ENCODE peak calls at places on chromosomes 13 and 19, in four cellular contexts. O is tibial artery, W is psoas muscle, G is left lung. R is an unnamed sample.

GRCh38 chr19:5926641-5927438 is 12.8 kb downstream of the CAPS start:
- DNase-seq in W (peak; percentile 51), G (no peak), O (peak; percentile 76), R (no peak)

GRCh38 chr19:33273881-33274662 is 28.3 kb downstream of the CEBPA start:
- DNase-seq in G (peak; percentile 81), W (peak; percentile 58), O (peak; percentile 55), R (no peak)

GRCh38 chr19:32416749-32417469 is 11.3 kb downstream of the DPY19L3 start:
- DNase-seq in O (no peak), W (no peak), G (no peak), R (no peak)

GRCh38 chr13:99978781-99979452 is 2.7 kb upstream of the ZIC2 start:
- DNase-seq in G (peak; percentile 59), W (no peak), O (no peak), R (no peak)

GRCh38 chr19:11268783-11269267 is 6.5 kb upstream of the DOCK6 start:
- DNase-seq in G (no peak), W (peak; percentile 61), O (peak; percentile 57), R (no peak)

GRCh38 chr13:98474292-98474691 is 102.6 kb downstream of the STK24 start:
- DNase-seq in O (no peak), W (no peak), G (no peak), R (no peak)

GRCh38 chr13:47621931-47622330 is 379.1 kb downstream of the SUCLA2 start:
- DNase-seq in G (no peak), W (no peak), O (no peak), R (no peak)

GRCh38 chr19:15563325-15563794 is 51.7 kb upstream of the CYP4F8 start:
- DNase-seq in O (no peak), G (no peak), W (no peak), R (no peak)

GRCh38 chr13:109131698-109132257 is 502.4 kb downstream of the MYO16 start:
- DNase-seq in W (no peak), O (no peak), G (no peak), R (no peak)

GRCh38 chr19:34306213-34306661 is 51.9 kb downstream of the GARRE1 start:
- DNase-seq in O (no peak), W (no peak), G (no peak), R (no peak)

GRCh38 chr13:61901946-61902541 is 486.4 kb upstream of the PCDH20 start:
- DNase-seq in W (no peak), O (no peak), G (no peak), R (no peak)

GRCh38 chr13:93227280-93227905 is 786 bp downstream of the GPC6 start:
- DNase-seq in W (peak; percentile 34), O (no peak), G (peak; percentile 73), R (no peak)

GRCh38 chr19:2809387-2810140 is 10.1 kb upstream of the ZNF554 start:
- DNase-seq in G (peak; percentile 65), W (no peak), O (no peak), R (peak; percentile 58)

GRCh38 chr19:33469171-33470039 is 52.2 kb downstream of the PEPD start:
- DNase-seq in O (no peak), W (no peak), G (peak; percentile 33), R (no peak)

GRCh38 chr13:110507678-110508381 is 53.7 kb downstream of the RAB20 start:
- DNase-seq in G (no peak), W (no peak), O (no peak), R (no peak)

GRCh38 chr13:106314417-106314816 is 221.0 kb downstream of the EFNB2 start:
- DNase-seq in O (no peak), W (no peak), G (no peak), R (no peak)
- TF ChIP-seq CTCF in O (no peak), W (no peak), G (no peak), R (no peak)

GRCh38 chr13:113762538-113762937 is 3.5 kb downstream of the TMEM255B start:
- DNase-seq in O (no peak), W (no peak), G (no peak), R (no peak)

GRCh38 chr13:113763961-113764792 is 5.2 kb downstream of the TMEM255B start:
- DNase-seq in W (no peak), G (no peak), O (no peak), R (no peak)

GRCh38 chr13:113762075-113762474 is 3.0 kb downstream of the TMEM255B start:
- DNase-seq in O (no peak), W (no peak), G (no peak), R (no peak)

GRCh38 chr13:113764793-113765190 is 5.8 kb downstream of the TMEM255B start:
- DNase-seq in G (no peak), W (no peak), O (no peak), R (no peak)

DNA sequence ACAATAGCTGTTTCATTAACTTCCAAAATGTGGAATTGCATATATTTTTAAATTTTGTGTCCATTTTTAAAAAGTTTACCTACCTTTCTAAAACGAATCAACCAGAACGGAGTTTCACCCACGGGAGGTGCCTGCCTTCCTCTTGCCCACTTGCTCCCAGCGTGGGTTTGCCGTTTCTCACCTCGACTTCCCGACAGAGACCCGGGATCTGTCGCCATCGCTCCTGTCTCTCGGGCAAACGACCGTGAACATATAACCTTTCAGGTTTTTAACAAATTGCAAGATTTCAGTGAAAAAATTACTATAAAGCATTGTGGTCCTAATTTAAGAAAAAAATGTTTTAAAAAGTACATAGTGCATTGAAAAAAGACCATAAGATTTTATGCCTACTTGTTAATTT is 4.2 kb downstream of the TMEM255B start:
- DNase-seq in W (no peak), O (no peak), G (no peak), R (no peak)
- H3K27me3 ChIP-seq in W (peaks cover 9% of the 10 kb centered on the region), O (peaks cover 14% of the 10 kb centered on the region), G (peaks cover 10% of the 10 kb centered on the region), R (no peaks in the 10 kb centered on the region)

GRCh38 chr13:64910061-64910460 is 2320.1 kb downstream of the PCDH9 start:
- DNase-seq in G (no peak), W (no peak), O (no peak), R (no peak)
- H3K36me3 ChIP-seq in G (no peaks in the 10 kb centered on the region), W (no peaks in the 10 kb centered on the region), O (no peaks in the 10 kb centered on the region), R (no peaks in the 10 kb centered on the region)

GRCh38 chr19:57244513-57244912 is 4.1 kb downstream of the ZNF805 start:
- DNase-seq in W (no peak), G (no peak), O (no peak), R (no peak)
- TF ChIP-seq CTCF in W (no peak), G (no peak), O (no peak), R (no peak)

GRCh38 chr19:45663800-45664199 is 4.2 kb upstream of the GIPR start:
- DNase-seq in G (no peak), W (no peak), O (no peak), R (no peak)
- H3K27me3 ChIP-seq in G (peaks cover under 1% of the 10 kb centered on the region), W (peaks cover 11% of the 10 kb centered on the region), O (peaks cover 72% of the 10 kb centered on the region), R (no peaks in the 10 kb centered on the region)

R was measured in RWPE2.